ENCODE peak calls at places on chromosomes 3 and 15, in nine cellular contexts. C is sigmoid colon, Z is breast epithelium, W is GM12878, V is endothelial cell of umbilical vein, P is HepG2, X is transverse colon, K is esophagus muscularis mucosa, F is upper lobe of left lung. A is an unnamed sample. For H3K36me3, the result is how much of the 10 kb centered on the place peaks cover.

GRCh38 chr3:96619475-96619874 is 194.9 kb upstream of the EPHA6 start:
- DNase-seq in C (no peak), Z (no peak), W (no peak), V (no peak), P (no peak), X (no peak), K (no peak), F (no peak), A (no peak)

GRCh38 chr15:56919708-56920637 is 1.5 kb downstream of the TCF12 start:
- DNase-seq in C (peak), Z (no peak), W (no peak), V (peak), P (peak), X (peak), K (no peak), F (peak), A (no peak)

GRCh38 chr3:123651449-123652345 is 66.8 kb upstream of the HACD2 start:
- DNase-seq in C (peak), Z (no peak), W (no peak), V (no peak), P (no peak), X (no peak), K (no peak), F (no peak), A (no peak)

GRCh38 chr3:135991621-135992020 is 26.1 kb downstream of the PPP2R3A start:
- DNase-seq in C (no peak), Z (no peak), W (no peak), V (peak), P (no peak), X (no peak), K (no peak), F (no peak), A (no peak)

GRCh38 chr3:194967126-194968117 is 281.7 kb downstream of the FAM43A start:
- DNase-seq in C (peak), Z (peak), W (no peak), V (peak), P (no peak), X (no peak), K (peak), F (no peak), A (no peak)

GRCh38 chr3:169117264-169117663 is 546.2 kb downstream of the MECOM start:
- DNase-seq in C (no peak), Z (no peak), W (no peak), V (peak), P (no peak), X (no peak), K (no peak), F (no peak), A (no peak)

GRCh38 chr3:151918253-151919029 is 45.0 kb downstream of the SUCNR1 start:
- DNase-seq in C (no peak), Z (no peak), W (peak), V (peak), P (peak), X (no peak), K (no peak), F (no peak), A (peak)

GRCh38 chr15:52139599-52140462 is 27.3 kb upstream of the BCL2L10 start:
- DNase-seq in C (peak), Z (peak), W (peak), V (peak), P (peak), X (peak), K (no peak), F (peak), A (no peak)

GRCh38 chr15:38145671-38146111 is 106.9 kb upstream of the SPRED1 start:
- DNase-seq in C (no peak), Z (no peak), W (no peak), V (no peak), P (no peak), X (no peak), K (no peak), F (no peak), A (no peak)

GRCh38 chr3:127673191-127674098 is 693 bp downstream of the ABTB1 start:
- DNase-seq in C (peak), Z (no peak), W (no peak), V (peak), P (no peak), X (peak), K (no peak), F (peak), A (no peak)
- H3K27ac ChIP-seq in C (peak), Z (peak), W (peak), V (no peak), P (no peak), X (peak), K (peak), F (peak), A (no peak)

GRCh38 chr15:78550815-78551214 is 10.6 kb downstream of the PSMA4 start:
- DNase-seq in C (no peak), Z (no peak), W (no peak), V (no peak), P (no peak), X (no peak), K (no peak), F (no peak), A (no peak)
- H3K36me3 ChIP-seq in C (under half), Z (under half), W (under half), V (under half), P (under half), X (under half), K (half or more), F (under half), A (half or more)

GRCh38 chr3:186097663-186098451 is 11.0 kb downstream of the ETV5 start:
- DNase-seq in C (peak), Z (no peak), W (no peak), V (peak), P (peak), X (peak), K (no peak), F (peak), A (peak)
- TF ChIP-seq POLR2AphosphoS5 in C (no peak), Z (no peak), W (no peak), V (peak), P (peak), X (no peak), K (peak), F (no peak), A (peak)

GRCh38 chr3:177823701-177824189 is 626.5 kb upstream of the TBL1XR1 start:
- DNase-seq in C (peak), Z (no peak), W (no peak), V (no peak), P (no peak), X (no peak), K (no peak), F (no peak), A (no peak)
- H3K27ac ChIP-seq in C (peak), Z (peak), W (no peak), V (no peak), P (peak), X (peak), K (peak), F (peak), A (no peak)

GRCh38 chr15:65883571-65883970 is 14.3 kb downstream of the RAB11A start:
- DNase-seq in C (no peak), Z (no peak), W (no peak), V (no peak), P (no peak), X (no peak), K (no peak), F (no peak), A (no peak)

GRCh38 chr15:65885668-65886218 is 16.5 kb downstream of the RAB11A start:
- DNase-seq in C (no peak), Z (no peak), W (no peak), V (no peak), P (no peak), X (no peak), K (no peak), F (no peak), A (no peak)

GRCh38 chr15:65888998-65889397 is 19.7 kb downstream of the RAB11A start:
- DNase-seq in C (no peak), Z (no peak), W (no peak), V (no peak), P (no peak), X (no peak), K (no peak), F (no peak), A (no peak)

GRCh38 chr15:65884511-65884910 is 15.2 kb downstream of the RAB11A start:
- DNase-seq in C (no peak), Z (no peak), W (no peak), V (no peak), P (no peak), X (no peak), K (no peak), F (no peak), A (no peak)

DNA sequence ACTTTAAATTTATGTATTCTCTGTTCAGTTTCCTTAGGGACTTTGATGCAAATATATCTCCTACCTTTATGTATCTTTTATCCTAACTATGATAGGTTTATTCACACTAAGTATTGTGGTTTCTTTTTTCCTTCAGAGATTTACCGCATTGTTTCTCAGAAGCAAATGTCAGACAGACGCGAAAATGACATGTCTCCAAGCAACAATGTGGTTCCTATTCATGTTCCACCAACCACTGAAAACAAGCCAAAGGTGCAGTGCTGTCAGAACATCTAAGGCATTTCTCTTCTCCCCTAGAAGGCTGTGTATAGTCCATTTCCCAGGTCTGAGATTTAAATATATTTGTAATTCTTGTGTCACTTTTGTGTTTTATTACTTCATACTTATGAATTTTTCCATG is 18.3 kb downstream of the RAB11A start:
- DNase-seq in C (no peak), Z (no peak), W (no peak), V (no peak), P (no peak), X (no peak), K (no peak), F (no peak), A (no peak)
- H3K36me3 ChIP-seq in C (under half), Z (under half), W (under half), V (under half), P (under half), X (under half), K (half or more), F (under half), A (half or more)

GRCh38 chr3:10954740-10955139 is 37.8 kb upstream of the SLC6A1 start:
- DNase-seq in C (no peak), Z (no peak), W (no peak), V (no peak), P (no peak), X (no peak), K (no peak), F (no peak), A (no peak)
- TF ChIP-seq POLR2AphosphoS5 in C (no peak), Z (no peak), W (no peak), V (no peak), P (no peak), X (no peak), K (no peak), F (no peak), A (no peak)

GRCh38 chr15:68595260-68595564 is 16.4 kb downstream of the CORO2B start:
- DNase-seq in C (no peak), Z (no peak), W (no peak), V (no peak), P (no peak), X (no peak), K (no peak), F (no peak), A (no peak)

GRCh38 chr15:68595761-68596160 is 17.0 kb downstream of the CORO2B start:
- DNase-seq in C (no peak), Z (no peak), W (no peak), V (no peak), P (no peak), X (no peak), K (no peak), F (no peak), A (no peak)

GRCh38 chr15:68593826-68594532 is 15.2 kb downstream of the CORO2B start:
- DNase-seq in C (no peak), Z (no peak), W (no peak), V (no peak), P (no peak), X (no peak), K (no peak), F (no peak), A (no peak)

GRCh38 chr15:68593341-68593740 is 14.5 kb downstream of the CORO2B start:
- DNase-seq in C (no peak), Z (no peak), W (no peak), V (no peak), P (no peak), X (no peak), K (no peak), F (no peak), A (no peak)

DNA sequence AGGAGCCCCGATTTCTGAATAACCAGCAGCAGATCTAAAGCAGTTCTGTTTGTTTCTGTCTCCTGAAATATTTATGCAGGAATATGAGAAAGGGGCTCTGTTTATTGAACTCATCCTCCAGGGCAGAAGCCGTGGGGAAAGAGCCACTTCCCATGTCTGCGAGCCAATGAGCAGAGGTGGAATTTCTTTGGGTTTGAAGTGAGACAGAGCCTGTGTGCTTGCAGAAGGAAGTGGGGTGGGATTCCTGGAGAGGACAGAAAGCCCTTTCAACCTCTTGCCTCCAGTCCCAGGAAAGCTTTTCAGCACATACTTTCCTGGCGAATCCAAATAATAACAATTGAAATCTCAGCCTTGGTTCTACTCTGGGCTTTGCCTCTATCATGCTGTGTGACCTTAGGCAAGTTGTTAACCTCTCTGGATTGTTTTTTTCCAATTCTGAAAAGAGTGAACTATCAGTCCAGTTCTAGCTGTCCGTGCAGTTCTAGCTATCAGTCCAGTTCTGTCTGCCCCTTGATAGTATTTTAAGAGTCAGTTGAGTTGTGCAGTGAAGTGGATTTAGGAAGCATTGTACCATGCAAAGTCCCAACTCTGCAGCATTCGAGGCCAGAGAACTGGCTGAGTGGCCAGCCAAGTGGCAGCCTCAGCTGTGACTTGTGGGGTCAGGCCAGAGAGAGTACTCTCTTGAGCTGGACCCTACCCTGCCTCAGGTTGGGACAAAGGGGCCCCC is 15.9 kb downstream of the CORO2B start:
- DNase-seq in C (no peak), Z (no peak), W (no peak), V (no peak), P (no peak), X (no peak), K (no peak), F (no peak), A (no peak)
- H3K27ac ChIP-seq in C (no peak), Z (no peak), W (no peak), V (no peak), P (no peak), X (no peak), K (no peak), F (no peak), A (no peak)

A was measured in SK-N-MC.